ENCODE peak calls at places on chromosomes 11 and 22, in nine cellular contexts. C is stimulated activated CD4-positive, alpha-beta T cell treated with anti-CD3 and anti-CD28 coated beads, Interleukin-1b, Interleukin-23, amount 100 ng/mL, for 24 hours; A is GM12865; G is left ventricle myocardium inferior; P is T follicular helper cell; Q is mesendoderm; Z is AG09319; S is gastrocnemius medialis; L is fibroblast of mammary gland. H is an unnamed sample.

GRCh38 chr11:61092280-61092766 is 10.0 kb upstream of the CD5 start:
- DNase-seq in C (no peak), A (peak), G (no peak), P (peak), Q (peak), Z (no peak), S (no peak), L (no peak), H (no peak)

GRCh38 chr22:41799486-41800347 is 762 bp upstream of the CCDC134 start:
- DNase-seq in C (no peak), A (no peak), G (peak), P (no peak), Q (no peak), Z (no peak), S (peak), L (no peak), H (no peak)

GRCh38 chr22:48371391-48371790 is 1456.3 kb downstream of the BRD1 start:
- DNase-seq in C (no peak), A (no peak), G (no peak), P (no peak), Q (no peak), Z (no peak), S (no peak), L (no peak), H (no peak)

GRCh38 chr11:117631336-117632090 is 165.5 kb downstream of the DSCAML1 start:
- DNase-seq in C (no peak), A (no peak), G (no peak), P (no peak), Q (no peak), Z (no peak), S (no peak), L (no peak), H (no peak)

GRCh38 chr22:42356547-42356946 is 75.7 kb downstream of the NFAM1 start:
- DNase-seq in C (no peak), A (peak), G (no peak), P (no peak), Q (no peak), Z (no peak), S (no peak), L (no peak), H (no peak)

GRCh38 chr11:44805596-44805995 is 78.8 kb downstream of the TSPAN18 start:
- DNase-seq in C (no peak), A (no peak), G (no peak), P (no peak), Q (peak), Z (no peak), S (no peak), L (no peak), H (no peak)

GRCh38 chr11:19079643-19080440 is 19.3 kb upstream of the MRGPRX2 start:
- DNase-seq in C (no peak), A (no peak), G (no peak), P (no peak), Q (peak), Z (peak), S (peak), L (peak), H (peak)

GRCh38 chr11:2549876-2550605 is 105.2 kb downstream of the KCNQ1 start:
- DNase-seq in C (no peak), A (no peak), G (peak), P (no peak), Q (no peak), Z (no peak), S (no peak), L (no peak), H (no peak)

GRCh38 chr11:133078591-133079179 is 453.6 kb downstream of the OPCML start:
- DNase-seq in C (no peak), A (peak), G (no peak), P (no peak), Q (peak), Z (no peak), S (no peak), L (peak), H (peak)

GRCh38 chr22:25207553-25208157 is 8.0 kb downstream of the CRYBB3 start:
- DNase-seq in C (no peak), A (no peak), G (no peak), P (no peak), Q (no peak), Z (no peak), S (no peak), L (no peak), H (no peak)

GRCh38 chr22:31923166-31923565 is 21.2 kb upstream of the YWHAH start:
- DNase-seq in C (no peak), A (no peak), G (peak), P (no peak), Q (no peak), Z (no peak), S (peak), L (no peak), H (no peak)

GRCh38 chr11:19444231-19444630 is 203.5 kb upstream of the E2F8 start:
- DNase-seq in C (no peak), A (no peak), G (no peak), P (no peak), Q (no peak), Z (no peak), S (no peak), L (peak), H (peak)

GRCh38 chr22:39135092-39135896 is 17.2 kb downstream of the CBX7 start:
- DNase-seq in C (no peak), A (peak), G (peak), P (no peak), Q (peak), Z (no peak), S (no peak), L (no peak), H (peak)

GRCh38 chr11:67307545-67308001 is 4.2 kb downstream of the SSH3 start:
- DNase-seq in C (no peak), A (no peak), G (no peak), P (no peak), Q (no peak), Z (no peak), S (no peak), L (no peak), H (no peak)

GRCh38 chr11:68974421-68975194 is 6.2 kb downstream of the MRGPRD start:
- DNase-seq in C (no peak), A (peak), G (no peak), P (no peak), Q (peak), Z (no peak), S (no peak), L (peak), H (no peak)

GRCh38 chr22:20080445-20080775 is 369 bp downstream of the DGCR8 start:
- DNase-seq in C (peak), A (peak), G (peak), P (peak), Q (peak), Z (peak), S (peak), L (peak), H (no peak)

GRCh38 chr22:35352214-35353111 is 28.4 kb upstream of the HMOX1 start:
- DNase-seq in C (no peak), A (peak), G (peak), P (no peak), Q (peak), Z (no peak), S (peak), L (peak), H (no peak)

GRCh38 chr22:36936362-36937116 is 23.1 kb downstream of the CSF2RB start:
- DNase-seq in C (no peak), A (no peak), G (no peak), P (no peak), Q (no peak), Z (no peak), S (no peak), L (no peak), H (no peak)

GRCh38 chr11:71370895-71371673 is 77.1 kb downstream of the DHCR7 start:
- DNase-seq in C (no peak), A (no peak), G (no peak), P (no peak), Q (peak), Z (no peak), S (no peak), L (no peak), H (no peak)

GRCh38 chr22:25388866-25389540 is 169.6 kb downstream of the CRYBB2 start:
- DNase-seq in C (no peak), A (no peak), G (no peak), P (no peak), Q (peak), Z (no peak), S (no peak), L (no peak), H (no peak)

H was measured in fibroblast of the conjunctiva.